ENCODE peak calls at places on chromosome 15, in seven cellular contexts. A, V, J, T, H, D and G are unnamed samples.

GRCh38 chr15:52695146-52695545 is 16.0 kb upstream of the ATOSA start:
- DNase-seq in J (no peak), A (no peak), D (no peak), T (no peak), H (no peak), V (no peak), G (no peak)

GRCh38 chr15:55407631-55407948 is 569 bp downstream of the CCPG1 start:
- DNase-seq in T (no peak), J (no peak), D (peak; percentile 72), V (no peak), A (no peak), H (no peak), G (no peak)

GRCh38 chr15:71549697-71550096 is 260.7 kb upstream of the NR2E3 start:
- DNase-seq in D (no peak), H (no peak), J (no peak), A (no peak), T (no peak), V (no peak), G (no peak)

GRCh38 chr15:72237286-72238224 is 6.6 kb upstream of the PKM start:
- DNase-seq in V (no peak), J (peak; percentile 51), H (no peak), T (peak; percentile 84), D (peak; percentile 80), A (no peak), G (peak; percentile 97)

GRCh38 chr15:29674661-29675533 is 147.4 kb downstream of the TJP1 start:
- DNase-seq in H (peak; percentile 76), J (no peak), A (peak; percentile 70), D (peak; percentile 87), V (peak; percentile 67), T (peak; percentile 95), G (peak; percentile 71)

GRCh38 chr15:58360421-58361090 is 71.2 kb upstream of the LIPC start:
- DNase-seq in T (no peak), D (no peak), J (no peak), A (no peak), H (no peak), V (no peak), G (no peak)

GRCh38 chr15:60635507-60636352 is 156.8 kb upstream of the ICE2 start:
- DNase-seq in H (no peak), A (no peak), D (no peak), V (no peak), J (peak; percentile 79), T (no peak), G (no peak)

GRCh38 chr15:84894743-84895425 is 10.4 kb downstream of the SLC28A1 start:
- DNase-seq in J (no peak), A (peak; percentile 54), H (no peak), D (peak; percentile 63), T (no peak), V (no peak), G (no peak)

GRCh38 chr15:61736792-61737191 is 323.5 kb downstream of the VPS13C start:
- DNase-seq in J (no peak), A (no peak), D (no peak), H (no peak), T (no peak), V (no peak), G (no peak)

GRCh38 chr15:50229336-50229735 is 36.2 kb downstream of the HDC start:
- DNase-seq in D (no peak), J (no peak), V (no peak), H (no peak), A (no peak), T (no peak), G (no peak)

GRCh38 chr15:91184441-91184840 is 84.4 kb downstream of the SV2B start:
- DNase-seq in A (no peak), D (no peak), H (no peak), J (no peak), V (no peak), T (no peak), G (no peak)

GRCh38 chr15:76912430-76912829 is 7.3 kb upstream of the SCAPER start:
- DNase-seq in D (no peak), A (no peak), J (no peak), V (no peak), T (no peak), H (no peak), G (no peak)

GRCh38 chr15:71232411-71232810 is 117.1 kb downstream of the THSD4 start:
- DNase-seq in V (no peak), T (no peak), H (no peak), D (no peak), A (no peak), J (no peak), G (no peak)

GRCh38 chr15:45640610-45641009 is 5.8 kb downstream of the SQOR start:
- DNase-seq in V (no peak), H (no peak), D (no peak), J (no peak), T (no peak), A (no peak), G (no peak)

GRCh38 chr15:78992416-78993256 is 47.8 kb upstream of the CTSH start:
- DNase-seq in J (no peak), A (peak; percentile 66), H (no peak), T (no peak), D (no peak), V (no peak), G (no peak)

GRCh38 chr15:50876260-50876988 is 32.1 kb upstream of the AP4E1 start:
- DNase-seq in J (no peak), T (no peak), V (no peak), H (no peak), D (no peak), A (no peak), G (no peak)

GRCh38 chr15:67148196-67148701 is 82.8 kb downstream of the SMAD3 start:
- DNase-seq in J (no peak), A (no peak), V (no peak), H (no peak), T (no peak), D (no peak), G (no peak)

GRCh38 chr15:60121845-60122244 is 117.7 kb downstream of the FOXB1 start:
- DNase-seq in A (no peak), V (no peak), J (peak; percentile 15), D (no peak), T (no peak), H (no peak), G (no peak)

GRCh38 chr15:68391084-68391483 is 40.9 kb downstream of the ITGA11 start:
- DNase-seq in T (peak; percentile 12), D (no peak), V (no peak), H (no peak), J (no peak), A (no peak), G (peak; percentile 29)

GRCh38 chr15:98648654-98649537 is 557 bp downstream of the IGF1R start:
- DNase-seq in J (no peak), V (no peak), D (peak; percentile 85), T (no peak), H (peak; percentile 72), A (peak; percentile 91), G (no peak)

GRCh38 chr15:59174846-59175831 is 31.5 kb upstream of the LDHAL6B start:
- DNase-seq in T (peak; percentile 58), A (no peak), V (no peak), J (no peak), D (no peak), H (peak; percentile 45), G (peak; percentile 47)

GRCh38 chr15:48265145-48265544 is 59.0 kb downstream of the SLC12A1 start:
- DNase-seq in H (no peak), V (no peak), D (no peak), J (no peak), A (no peak), T (no peak), G (no peak)

GRCh38 chr15:85100186-85100937 is 118.7 kb downstream of the PDE8A start:
- DNase-seq in T (no peak), V (no peak), D (no peak), H (no peak), J (no peak), A (no peak), G (no peak)

GRCh38 chr15:40915106-40915661 is 14.0 kb upstream of the DLL4 start:
- DNase-seq in J (no peak), V (no peak), A (no peak), D (no peak), H (no peak), T (no peak), G (no peak)
- H3K9me3 ChIP-seq in J (no peaks in the 10 kb centered on the region), V (no peaks in the 10 kb centered on the region), A (no peaks in the 10 kb centered on the region), D (no peaks in the 10 kb centered on the region), H (no peaks in the 10 kb centered on the region), T (no peaks in the 10 kb centered on the region), G (no peaks in the 10 kb centered on the region)

DNA sequence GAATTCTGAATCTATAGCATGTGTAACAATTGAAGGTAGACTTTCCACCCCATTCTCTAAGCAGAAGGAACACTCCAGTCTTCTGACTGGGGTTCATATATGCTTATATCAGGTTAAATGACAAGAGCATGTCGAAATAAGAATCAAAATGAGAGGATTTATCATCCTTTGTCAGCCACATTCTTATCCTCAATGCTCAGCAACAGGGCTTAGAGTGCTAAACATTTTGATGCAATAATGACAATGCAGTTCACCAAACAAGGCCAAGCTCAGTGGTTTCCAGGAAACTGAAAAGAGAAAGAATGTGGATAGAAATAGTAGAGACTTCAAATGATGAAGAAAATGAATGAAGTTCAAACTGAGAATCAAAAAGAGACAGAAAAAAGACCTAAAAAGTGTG is 78.0 kb downstream of the FSIP1 start:
- DNase-seq in V (no peak), A (no peak), J (no peak), T (no peak), D (no peak), H (no peak), G (no peak)
- H3K27ac ChIP-seq in V (no peak overlapping the region), A (no peak overlapping the region), J (no peak overlapping the region), T (no peak overlapping the region), D (no peak overlapping the region), H (no peak overlapping the region), G (no peak overlapping the region)

GRCh38 chr15:25241241-25241801 is 197.5 kb downstream of the UBE3A start:
- DNase-seq in A (peak; percentile 68), D (peak; percentile 32), V (no peak), J (no peak), H (no peak), T (no peak), G (peak; percentile 56)

GRCh38 chr15:25244731-25245585 is 193.9 kb downstream of the UBE3A start:
- DNase-seq in J (no peak), A (peak; percentile 56), T (peak; percentile 14), D (peak; percentile 48), V (no peak), H (no peak), G (peak; percentile 59)

GRCh38 chr15:25242166-25242879 is 196.5 kb downstream of the UBE3A start:
- DNase-seq in T (no peak), J (no peak), H (no peak), D (peak; percentile 35), V (no peak), A (peak; percentile 52), G (no peak)

GRCh38 chr15:25243800-25244097 is 195.1 kb downstream of the UBE3A start:
- DNase-seq in J (no peak), A (peak; percentile 46), V (no peak), D (peak; percentile 45), H (no peak), T (peak; percentile 8), G (no peak)

GRCh38 chr15:25242957-25243799 is 195.6 kb downstream of the UBE3A start:
- DNase-seq in V (no peak), A (peak; percentile 59), T (peak; percentile 12), H (no peak), D (peak; percentile 43), J (no peak), G (peak; percentile 53)
- H3K9me3 ChIP-seq in V (peaks cover 10% of the 10 kb centered on the region), A (peaks cover 100% of the 10 kb centered on the region), T (peaks cover 49% of the 10 kb centered on the region), H (peaks cover 4% of the 10 kb centered on the region), D (peaks cover 4% of the 10 kb centered on the region), J (no peaks in the 10 kb centered on the region), G (peaks cover 59% of the 10 kb centered on the region)

DNA sequence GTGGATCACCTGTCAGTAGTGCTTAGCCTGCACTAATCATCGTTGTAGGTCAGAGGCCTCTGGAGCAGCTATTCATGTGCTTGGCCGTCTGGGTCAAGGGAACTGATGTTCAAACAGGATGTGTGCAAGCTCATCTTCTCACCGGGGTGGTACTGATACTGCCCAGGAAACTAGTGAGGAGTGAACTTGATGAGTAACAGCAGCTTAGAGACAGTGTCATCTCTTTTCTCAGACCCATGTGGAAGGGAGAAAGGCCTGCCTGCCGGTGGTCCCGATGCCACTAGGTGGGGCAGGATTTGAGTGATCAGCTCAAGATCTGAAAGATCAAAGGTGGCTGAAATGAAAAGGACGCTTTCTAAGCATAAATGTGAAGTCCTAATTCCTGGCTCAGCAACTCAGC is 67.2 kb downstream of the CEMIP start:
- DNase-seq in D (no peak), J (no peak), A (no peak), T (no peak), V (no peak), H (no peak), G (no peak)
- H3K27ac ChIP-seq in D (no peak overlapping the region), J (no peak overlapping the region), A (no peak overlapping the region), T (no peak overlapping the region), V (no peak overlapping the region), H (no peak overlapping the region), G (no peak overlapping the region)